ENCODE peak calls at places on chromosome 1, in ten cellular contexts. V, Q, Y, U, C, A, K, H, O and J are unnamed samples.

GRCh38 chr1:159752135-159752580 is 28.6 kb upstream of the DUSP23 start:
- DNase-seq in V (no peak), Q (peak), Y (no peak), U (no peak), C (peak), A (peak), K (peak), H (no peak), O (no peak), J (no peak)

GRCh38 chr1:154992721-154993571 is 440 bp upstream of the LENEP start:
- DNase-seq in V (no peak), Q (no peak), Y (no peak), U (no peak), C (no peak), A (peak), K (no peak), H (no peak), O (no peak), J (no peak)

GRCh38 chr1:194548071-194548470 is 1361.7 kb upstream of the B3GALT2 start:
- DNase-seq in V (no peak), Q (no peak), Y (no peak), U (no peak), C (no peak), A (no peak), K (peak), H (no peak), O (no peak), J (no peak)

GRCh38 chr1:180842890-180843289 is 69.8 kb upstream of the KIAA1614 start:
- DNase-seq in V (no peak), Q (no peak), Y (no peak), U (no peak), C (no peak), A (peak), K (no peak), H (no peak), O (no peak), J (no peak)

GRCh38 chr1:154760469-154760933 is 109.6 kb downstream of the KCNN3 start:
- DNase-seq in V (peak), Q (peak), Y (peak), U (peak), C (peak), A (no peak), K (peak), H (peak), O (peak), J (no peak)

GRCh38 chr1:92167151-92167550 is 50.6 kb upstream of the C1orf146 start:
- DNase-seq in V (no peak), Q (no peak), Y (no peak), U (no peak), C (no peak), A (no peak), K (no peak), H (no peak), O (no peak), J (no peak)

GRCh38 chr1:58000821-58001220 is 545.7 kb downstream of the OMA1 start:
- DNase-seq in V (no peak), Q (no peak), Y (no peak), U (no peak), C (no peak), A (no peak), K (no peak), H (no peak), O (no peak), J (no peak)

GRCh38 chr1:54867717-54868057 is 19.3 kb downstream of the DHCR24 start:
- DNase-seq in V (no peak), Q (no peak), Y (no peak), U (no peak), C (no peak), A (no peak), K (no peak), H (no peak), O (no peak), J (no peak)

GRCh38 chr1:230280054-230280795 is 145.9 kb downstream of the PGBD5 start:
- DNase-seq in V (no peak), Q (no peak), Y (peak), U (no peak), C (no peak), A (no peak), K (no peak), H (no peak), O (no peak), J (no peak)

GRCh38 chr1:235290740-235291502 is 37.1 kb downstream of the ARID4B start:
- DNase-seq in V (no peak), Q (no peak), Y (no peak), U (no peak), C (no peak), A (no peak), K (no peak), H (no peak), O (no peak), J (no peak)

GRCh38 chr1:11984121-11984520 is 3.9 kb downstream of the MFN2 start:
- DNase-seq in V (no peak), Q (no peak), Y (no peak), U (no peak), C (no peak), A (no peak), K (no peak), H (no peak), O (no peak), J (no peak)

GRCh38 chr1:207007352-207008033 is 25.1 kb downstream of the C1orf116 start:
- DNase-seq in V (peak), Q (peak), Y (no peak), U (no peak), C (peak), A (peak), K (peak), H (no peak), O (no peak), J (peak)

GRCh38 chr1:93109578-93109977 is 30.5 kb downstream of the MTF2 start:
- DNase-seq in V (no peak), Q (no peak), Y (no peak), U (no peak), C (no peak), A (no peak), K (no peak), H (no peak), O (no peak), J (no peak)

GRCh38 chr1:77220687-77221463 is 1.6 kb upstream of the PIGK start:
- DNase-seq in V (no peak), Q (no peak), Y (no peak), U (no peak), C (peak), A (peak), K (peak), H (no peak), O (no peak), J (peak)